ENCODE peak calls at places on chromosomes 7 and 10, in five cellular contexts. One of them, this sample, is unnamed.

GRCh38 chr10:90138844-90139243 is 437.5 kb downstream of the KIF20B start:
- DNase-seq in A549: no peak
- DNase-seq in uterus: no peak
- DNase-seq in suprapubic skin: no peak
- DNase-seq in ovary: no peak
- DNase-seq in this sample: no peak

GRCh38 chr10:58513189-58514101 is 773 bp downstream of the BICC1 start:
- DNase-seq in suprapubic skin: peak; percentile 87
- DNase-seq in uterus: peak; percentile 81
- DNase-seq in A549: peak; percentile 69
- DNase-seq in ovary: peak; percentile 80
- DNase-seq in this sample: peak; percentile 36

GRCh38 chr7:158160199-158160598 is 427.4 kb downstream of the PTPRN2 start:
- DNase-seq in A549: no peak
- DNase-seq in ovary: no peak
- DNase-seq in suprapubic skin: no peak
- DNase-seq in uterus: no peak
- DNase-seq in this sample: no peak

GRCh38 chr10:35375091-35375765 is 38.9 kb downstream of the CCNY start:
- DNase-seq in ovary: no peak
- DNase-seq in A549: no peak
- DNase-seq in suprapubic skin: no peak
- DNase-seq in uterus: no peak
- DNase-seq in this sample: no peak

GRCh38 chr10:52313350-52314006 is 603 bp upstream of the DKK1 start:
- DNase-seq in A549: peak; percentile 50
- DNase-seq in ovary: no peak
- DNase-seq in suprapubic skin: no peak
- DNase-seq in uterus: no peak
- DNase-seq in this sample: no peak

GRCh38 chr7:92742186-92742585 is 94.2 kb downstream of the CDK6 start:
- DNase-seq in suprapubic skin: no peak
- DNase-seq in uterus: no peak
- DNase-seq in A549: no peak
- DNase-seq in ovary: no peak
- DNase-seq in this sample: no peak

GRCh38 chr7:42068554-42069280 is 168.3 kb downstream of the GLI3 start:
- DNase-seq in uterus: no peak
- DNase-seq in suprapubic skin: no peak
- DNase-seq in A549: no peak
- DNase-seq in ovary: no peak
- DNase-seq in this sample: no peak

GRCh38 chr7:132381742-132382472 is 194.4 kb downstream of the PLXNA4 start:
- DNase-seq in suprapubic skin: no peak
- DNase-seq in ovary: no peak
- DNase-seq in A549: no peak
- DNase-seq in uterus: no peak
- DNase-seq in this sample: no peak

GRCh38 chr7:37337522-37337921 is 111.1 kb downstream of the ELMO1 start:
- DNase-seq in A549: no peak
- DNase-seq in ovary: no peak
- DNase-seq in uterus: no peak
- DNase-seq in suprapubic skin: no peak
- DNase-seq in this sample: no peak

GRCh38 chr10:96721207-96721572 is 876 bp upstream of the PIK3AP1 start:
- DNase-seq in suprapubic skin: no peak
- DNase-seq in ovary: no peak
- DNase-seq in A549: no peak
- DNase-seq in uterus: no peak
- DNase-seq in this sample: no peak

GRCh38 chr10:42936580-42936979 is 140.3 kb upstream of the RET start:
- DNase-seq in A549: no peak
- DNase-seq in uterus: no peak
- DNase-seq in suprapubic skin: no peak
- DNase-seq in ovary: no peak
- DNase-seq in this sample: no peak

GRCh38 chr7:131370523-131370968 is 42.9 kb downstream of the MKLN1 start:
- DNase-seq in ovary: no peak
- DNase-seq in A549: no peak
- DNase-seq in uterus: no peak
- DNase-seq in suprapubic skin: no peak
- DNase-seq in this sample: no peak

GRCh38 chr10:70300908-70301597 is 17.2 kb upstream of the NPFFR1 start:
- DNase-seq in A549: no peak
- DNase-seq in uterus: no peak
- DNase-seq in ovary: no peak
- DNase-seq in suprapubic skin: no peak
- DNase-seq in this sample: no peak

GRCh38 chr7:103636153-103636552 is 190.1 kb upstream of the SLC26A5 start:
- DNase-seq in ovary: no peak
- DNase-seq in suprapubic skin: no peak
- DNase-seq in uterus: no peak
- DNase-seq in A549: no peak
- DNase-seq in this sample: no peak

GRCh38 chr10:105952153-105952552 is 1212.4 kb downstream of the SORCS1 start:
- DNase-seq in ovary: no peak
- DNase-seq in uterus: no peak
- DNase-seq in suprapubic skin: no peak
- DNase-seq in A549: no peak
- DNase-seq in this sample: no peak

GRCh38 chr10:67088035-67088434 is 162.2 kb downstream of the LRRTM3 start:
- DNase-seq in suprapubic skin: no peak
- DNase-seq in A549: no peak
- DNase-seq in ovary: no peak
- DNase-seq in uterus: no peak
- DNase-seq in this sample: no peak

GRCh38 chr10:46293832-46294640 is 7.2 kb downstream of the ANTXRL start:
- DNase-seq in suprapubic skin: peak; percentile 53
- DNase-seq in ovary: no peak
- DNase-seq in uterus: no peak
- DNase-seq in A549: no peak
- DNase-seq in this sample: no peak

GRCh38 chr7:94133460-94133859 is 129.3 kb upstream of the BET1 start:
- DNase-seq in ovary: no peak
- DNase-seq in uterus: no peak
- DNase-seq in suprapubic skin: no peak
- DNase-seq in A549: no peak
- DNase-seq in this sample: no peak

GRCh38 chr10:509361-510102 is 179.9 kb downstream of the DIP2C start:
- DNase-seq in suprapubic skin: peak; percentile 52
- DNase-seq in A549: no peak
- DNase-seq in uterus: no peak
- DNase-seq in ovary: no peak
- DNase-seq in this sample: peak; percentile 9
- H3K4me1 ChIP-seq in suprapubic skin: peaks cover 21% of the 10 kb centered on the region
- H3K4me1 ChIP-seq in A549: no peaks in the 10 kb centered on the region
- H3K4me1 ChIP-seq in uterus: peaks cover 4% of the 10 kb centered on the region
- H3K4me1 ChIP-seq in ovary: peaks cover 4% of the 10 kb centered on the region
- H3K4me1 ChIP-seq in this sample: peaks cover 14% of the 10 kb centered on the region

GRCh38 chr10:78957471-78958039 is 111.2 kb upstream of the ZMIZ1 start:
- DNase-seq in uterus: no peak
- DNase-seq in ovary: no peak
- DNase-seq in A549: no peak
- DNase-seq in suprapubic skin: no peak
- DNase-seq in this sample: no peak
- TF ChIP-seq POLR2A in uterus: no peak
- TF ChIP-seq POLR2A in ovary: no peak
- TF ChIP-seq POLR2A in A549: no peak
- TF ChIP-seq POLR2A in suprapubic skin: no peak
- TF ChIP-seq POLR2A in this sample: no peak

GRCh38 chr10:129532838-129533237 is 65.8 kb downstream of the MGMT start:
- DNase-seq in suprapubic skin: no peak
- DNase-seq in A549: no peak
- DNase-seq in ovary: no peak
- DNase-seq in uterus: no peak
- DNase-seq in this sample: no peak

GRCh38 chr10:129536336-129536735 is 69.3 kb downstream of the MGMT start:
- DNase-seq in suprapubic skin: no peak
- DNase-seq in ovary: no peak
- DNase-seq in A549: no peak
- DNase-seq in uterus: no peak
- DNase-seq in this sample: no peak

GRCh38 chr10:129537178-129537577 is 70.1 kb downstream of the MGMT start:
- DNase-seq in A549: no peak
- DNase-seq in suprapubic skin: no peak
- DNase-seq in uterus: no peak
- DNase-seq in ovary: no peak
- DNase-seq in this sample: no peak

GRCh38 chr10:129533281-129533680 is 66.2 kb downstream of the MGMT start:
- DNase-seq in ovary: no peak
- DNase-seq in A549: no peak
- DNase-seq in uterus: no peak
- DNase-seq in suprapubic skin: no peak
- DNase-seq in this sample: no peak

GRCh38 chr10:129534826-129535225 is 67.8 kb downstream of the MGMT start:
- DNase-seq in A549: no peak
- DNase-seq in suprapubic skin: no peak
- DNase-seq in uterus: no peak
- DNase-seq in ovary: no peak
- DNase-seq in this sample: no peak
- H3K4me1 ChIP-seq in A549: no peaks in the 10 kb centered on the region
- H3K4me1 ChIP-seq in suprapubic skin: peaks cover 10% of the 10 kb centered on the region
- H3K4me1 ChIP-seq in uterus: no peaks in the 10 kb centered on the region
- H3K4me1 ChIP-seq in ovary: peaks cover 19% of the 10 kb centered on the region
- H3K4me1 ChIP-seq in this sample: no peaks in the 10 kb centered on the region

GRCh38 chr10:114045071-114045737 is 1.5 kb downstream of the ADRB1 start:
- DNase-seq in uterus: no peak
- DNase-seq in A549: no peak
- DNase-seq in ovary: no peak
- DNase-seq in suprapubic skin: no peak
- DNase-seq in this sample: peak; percentile 33

GRCh38 chr10:114045738-114046458 is 2.2 kb downstream of the ADRB1 start:
- DNase-seq in ovary: no peak
- DNase-seq in uterus: no peak
- DNase-seq in A549: no peak
- DNase-seq in suprapubic skin: no peak
- DNase-seq in this sample: no peak

GRCh38 chr10:114042895-114043531 is 653 bp upstream of the ADRB1 start:
- DNase-seq in ovary: no peak
- DNase-seq in A549: peak; percentile 70
- DNase-seq in suprapubic skin: peak; percentile 68
- DNase-seq in uterus: no peak
- DNase-seq in this sample: no peak

GRCh38 chr10:114044251-114045070 is 795 bp downstream of the ADRB1 start:
- DNase-seq in ovary: no peak
- DNase-seq in suprapubic skin: no peak
- DNase-seq in A549: no peak
- DNase-seq in uterus: no peak
- DNase-seq in this sample: no peak

DNA sequence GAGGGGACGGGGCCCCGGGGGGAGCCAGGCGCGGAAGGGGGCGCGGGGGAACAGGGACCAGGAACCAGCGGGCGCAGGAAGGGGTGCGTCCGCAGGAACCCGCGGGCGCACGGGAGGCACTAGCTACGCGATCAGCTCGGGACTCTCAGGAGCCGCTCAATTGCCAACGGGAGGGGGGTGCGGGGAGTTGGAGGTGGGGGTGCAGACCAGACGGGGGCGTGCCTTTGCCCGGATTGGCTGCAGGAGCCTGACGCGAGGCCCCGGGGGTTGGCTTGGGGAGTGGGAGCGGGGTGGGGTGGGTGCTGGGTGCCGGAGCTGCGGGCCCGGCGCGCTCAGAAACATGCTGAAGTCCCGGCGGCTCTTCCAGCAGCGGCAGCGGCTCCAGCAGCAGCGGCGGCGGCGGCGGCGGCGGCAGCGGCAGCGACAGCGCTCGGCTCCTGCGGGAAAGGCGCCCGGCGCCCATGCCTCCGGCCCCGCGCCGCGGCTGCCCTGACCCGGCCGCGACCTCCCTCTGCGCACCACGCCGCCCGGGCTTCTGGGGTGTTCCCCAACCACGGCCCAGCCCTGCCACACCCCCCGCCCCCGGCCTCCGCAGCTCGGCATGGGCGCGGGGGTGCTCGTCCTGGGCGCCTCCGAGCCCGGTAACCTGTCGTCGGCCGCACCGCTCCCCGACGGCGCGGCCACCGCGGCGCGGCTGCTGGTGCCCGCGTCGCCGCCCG is at the start of gene ADRB1:
- DNase-seq in A549: peak; percentile 86
- DNase-seq in uterus: peak; percentile 27
- DNase-seq in suprapubic skin: peak; percentile 89
- DNase-seq in ovary: no peak
- DNase-seq in this sample: peak; percentile 47
- TF ChIP-seq POLR2A in A549: peak; percentile 55
- TF ChIP-seq POLR2A in uterus: peak; percentile 27
- TF ChIP-seq POLR2A in suprapubic skin: no peak
- TF ChIP-seq POLR2A in ovary: no peak
- TF ChIP-seq POLR2A in this sample: no peak

DNA sequence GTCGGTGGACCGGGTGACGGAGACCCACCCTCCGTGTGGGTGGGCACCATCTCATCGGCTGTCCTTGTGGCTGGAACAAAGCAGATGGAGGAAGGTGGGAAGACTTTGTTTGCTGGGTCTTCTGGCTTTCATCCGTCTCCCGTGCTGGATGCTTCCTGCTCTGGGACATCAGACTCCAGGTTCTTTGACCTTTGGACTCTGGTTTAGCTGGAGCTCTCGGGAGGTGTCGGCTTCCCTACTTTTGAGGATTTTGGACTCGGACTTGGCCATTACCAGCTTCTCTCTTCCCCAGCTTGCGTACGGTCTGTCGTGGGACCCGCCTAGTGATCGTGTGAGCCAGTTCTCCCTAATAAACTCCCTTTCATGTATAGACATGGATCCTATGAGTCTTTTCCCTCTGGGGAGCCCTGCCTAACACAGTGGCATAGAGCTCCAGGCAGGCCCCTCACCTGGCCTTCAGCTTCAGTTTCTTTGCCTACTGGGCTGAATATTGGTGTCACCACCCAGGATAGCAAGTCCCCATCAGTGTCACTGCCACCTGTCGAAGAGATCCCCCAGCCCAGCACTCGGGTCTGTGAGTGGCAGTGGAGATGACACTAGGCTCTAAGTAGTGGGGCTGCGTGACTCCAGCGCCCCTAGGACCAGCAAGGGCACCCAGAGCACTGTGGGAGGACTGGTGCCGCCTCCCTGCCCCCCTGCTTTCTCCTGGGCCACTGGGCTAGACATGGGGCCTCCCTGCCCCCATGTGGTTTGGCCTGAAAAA is 135.5 kb downstream of the LHPP start:
- DNase-seq in ovary: peak; percentile 11
- DNase-seq in suprapubic skin: no peak
- DNase-seq in uterus: no peak
- DNase-seq in A549: no peak
- DNase-seq in this sample: no peak
- H3K4me1 ChIP-seq in ovary: no peaks in the 10 kb centered on the region
- H3K4me1 ChIP-seq in suprapubic skin: no peaks in the 10 kb centered on the region
- H3K4me1 ChIP-seq in uterus: no peaks in the 10 kb centered on the region
- H3K4me1 ChIP-seq in A549: peaks cover 6% of the 10 kb centered on the region
- H3K4me1 ChIP-seq in this sample: no peaks in the 10 kb centered on the region

GRCh38 chr7:129169171-129169643 is 19.2 kb upstream of the SMO start:
- DNase-seq in suprapubic skin: no peak
- DNase-seq in A549: no peak
- DNase-seq in uterus: peak; percentile 46
- DNase-seq in ovary: peak; percentile 43
- DNase-seq in this sample: peak; percentile 31
- TF ChIP-seq POLR2A in suprapubic skin: no peak
- TF ChIP-seq POLR2A in A549: no peak
- TF ChIP-seq POLR2A in uterus: peak; percentile 18
- TF ChIP-seq POLR2A in ovary: no peak
- TF ChIP-seq POLR2A in this sample: no peak